ENCODE peak calls at places on chromosomes 16 and 17, in six cellular contexts. One of them, this sample, is unnamed.

GRCh38 chr16:8204769-8205168 is 385.5 kb downstream of the TMEM114 start:
- DNase-seq in IMR-90: no peak
- DNase-seq in mesendoderm: no peak
- DNase-seq in trophoblast cell: no peak
- DNase-seq in neuronal stem cell: no peak
- DNase-seq in H1: no peak
- DNase-seq in this sample: no peak

GRCh38 chr16:48537909-48538745 is 71.9 kb downstream of the N4BP1 start:
- DNase-seq in mesendoderm: no peak
- DNase-seq in neuronal stem cell: no peak
- DNase-seq in IMR-90: no peak
- DNase-seq in H1: no peak
- DNase-seq in trophoblast cell: no peak
- DNase-seq in this sample: no peak

GRCh38 chr17:47179141-47179540 is 10.0 kb downstream of the CDC27 start:
- DNase-seq in mesendoderm: no peak
- DNase-seq in trophoblast cell: no peak
- DNase-seq in H1: no peak
- DNase-seq in neuronal stem cell: no peak
- DNase-seq in IMR-90: no peak
- DNase-seq in this sample: no peak

GRCh38 chr17:44010966-44011647 is 3.7 kb downstream of the TMEM101 start:
- DNase-seq in mesendoderm: no peak
- DNase-seq in IMR-90: peak
- DNase-seq in trophoblast cell: no peak
- DNase-seq in H1: no peak
- DNase-seq in neuronal stem cell: no peak
- DNase-seq in this sample: peak

GRCh38 chr16:66382966-66383299 is 16.4 kb downstream of the CDH5 start:
- DNase-seq in IMR-90: peak
- DNase-seq in neuronal stem cell: no peak
- DNase-seq in H1: no peak
- DNase-seq in mesendoderm: peak
- DNase-seq in trophoblast cell: peak
- DNase-seq in this sample: peak

GRCh38 chr16:89993971-89994370 is 25.3 kb downstream of the DBNDD1 start:
- DNase-seq in mesendoderm: no peak
- DNase-seq in neuronal stem cell: no peak
- DNase-seq in IMR-90: no peak
- DNase-seq in trophoblast cell: no peak
- DNase-seq in H1: no peak
- DNase-seq in this sample: no peak

GRCh38 chr16:19411298-19411697 is 6.4 kb upstream of the TMC5 start:
- DNase-seq in neuronal stem cell: no peak
- DNase-seq in IMR-90: no peak
- DNase-seq in H1: no peak
- DNase-seq in mesendoderm: no peak
- DNase-seq in trophoblast cell: no peak
- DNase-seq in this sample: no peak

GRCh38 chr17:73532441-73532901 is 111.8 kb downstream of the SDK2 start:
- DNase-seq in H1: no peak
- DNase-seq in neuronal stem cell: no peak
- DNase-seq in IMR-90: no peak
- DNase-seq in mesendoderm: peak
- DNase-seq in trophoblast cell: no peak
- DNase-seq in this sample: no peak

GRCh38 chr16:86635181-86635580 is 56.8 kb downstream of the FOXL1 start:
- DNase-seq in IMR-90: no peak
- DNase-seq in H1: no peak
- DNase-seq in trophoblast cell: no peak
- DNase-seq in mesendoderm: no peak
- DNase-seq in neuronal stem cell: no peak
- DNase-seq in this sample: no peak

GRCh38 chr17:56690441-56691291 is 97.2 kb downstream of the NOG start:
- DNase-seq in H1: no peak
- DNase-seq in trophoblast cell: peak
- DNase-seq in IMR-90: no peak
- DNase-seq in neuronal stem cell: no peak
- DNase-seq in mesendoderm: no peak
- DNase-seq in this sample: no peak

GRCh38 chr16:30482366-30482765 is 9.8 kb downstream of the ITGAL start:
- DNase-seq in trophoblast cell: no peak
- DNase-seq in neuronal stem cell: no peak
- DNase-seq in mesendoderm: no peak
- DNase-seq in H1: no peak
- DNase-seq in IMR-90: no peak
- DNase-seq in this sample: no peak

GRCh38 chr17:48840441-48840840 is 9.6 kb downstream of the CALCOCO2 start:
- DNase-seq in IMR-90: no peak
- DNase-seq in neuronal stem cell: no peak
- DNase-seq in mesendoderm: no peak
- DNase-seq in H1: no peak
- DNase-seq in trophoblast cell: no peak
- DNase-seq in this sample: no peak

GRCh38 chr17:43882761-43883415 is 24.4 kb downstream of the MPP2 start:
- DNase-seq in trophoblast cell: no peak
- DNase-seq in neuronal stem cell: no peak
- DNase-seq in H1: no peak
- DNase-seq in IMR-90: no peak
- DNase-seq in mesendoderm: no peak
- DNase-seq in this sample: no peak

GRCh38 chr17:14744716-14745115 is 443.8 kb downstream of the HS3ST3B1 start:
- DNase-seq in neuronal stem cell: no peak
- DNase-seq in mesendoderm: no peak
- DNase-seq in H1: no peak
- DNase-seq in IMR-90: peak
- DNase-seq in trophoblast cell: no peak
- DNase-seq in this sample: no peak

GRCh38 chr16:65548470-65548869 is 426.6 kb upstream of the CDH11 start:
- DNase-seq in trophoblast cell: no peak
- DNase-seq in H1: no peak
- DNase-seq in neuronal stem cell: no peak
- DNase-seq in IMR-90: peak
- DNase-seq in mesendoderm: peak
- DNase-seq in this sample: no peak

GRCh38 chr16:88649924-88650748 is 717 bp downstream of the CYBA start:
- DNase-seq in mesendoderm: peak
- DNase-seq in trophoblast cell: no peak
- DNase-seq in H1: no peak
- DNase-seq in neuronal stem cell: no peak
- DNase-seq in IMR-90: peak
- DNase-seq in this sample: peak

GRCh38 chr17:54282886-54283285 is 460.2 kb downstream of the KIF2B start:
- DNase-seq in neuronal stem cell: no peak
- DNase-seq in mesendoderm: no peak
- DNase-seq in IMR-90: no peak
- DNase-seq in H1: no peak
- DNase-seq in trophoblast cell: no peak
- DNase-seq in this sample: no peak

GRCh38 chr17:72422505-72423285 is 301.9 kb downstream of the SOX9 start:
- DNase-seq in mesendoderm: peak
- DNase-seq in IMR-90: peak
- DNase-seq in neuronal stem cell: no peak
- DNase-seq in trophoblast cell: peak
- DNase-seq in H1: no peak
- DNase-seq in this sample: peak

GRCh38 chr16:53714080-53715050 is 10.4 kb downstream of the FTO start:
- DNase-seq in IMR-90: no peak
- DNase-seq in H1: no peak
- DNase-seq in mesendoderm: peak
- DNase-seq in trophoblast cell: no peak
- DNase-seq in neuronal stem cell: no peak
- DNase-seq in this sample: no peak

GRCh38 chr17:78613423-78613822 is 36.2 kb upstream of the DNAH17 start:
- DNase-seq in mesendoderm: no peak
- DNase-seq in trophoblast cell: peak
- DNase-seq in H1: no peak
- DNase-seq in IMR-90: no peak
- DNase-seq in neuronal stem cell: no peak
- DNase-seq in this sample: peak

GRCh38 chr17:78939615-78940014 is 14.4 kb upstream of the TIMP2 start:
- DNase-seq in mesendoderm: no peak
- DNase-seq in IMR-90: peak
- DNase-seq in H1: no peak
- DNase-seq in neuronal stem cell: no peak
- DNase-seq in trophoblast cell: no peak
- DNase-seq in this sample: no peak

GRCh38 chr17:49393491-49394255 is 21.0 kb downstream of the PHB1 start:
- DNase-seq in IMR-90: no peak
- DNase-seq in mesendoderm: no peak
- DNase-seq in H1: no peak
- DNase-seq in neuronal stem cell: no peak
- DNase-seq in trophoblast cell: no peak
- DNase-seq in this sample: no peak

GRCh38 chr16:82183004-82183397 is 13.0 kb upstream of the MPHOSPH6 start:
- DNase-seq in neuronal stem cell: no peak
- DNase-seq in mesendoderm: no peak
- DNase-seq in trophoblast cell: no peak
- DNase-seq in IMR-90: no peak
- DNase-seq in H1: no peak
- DNase-seq in this sample: no peak

GRCh38 chr17:63973930-63974593 is 1.3 kb upstream of the SCN4A start:
- DNase-seq in H1: no peak
- DNase-seq in IMR-90: peak
- DNase-seq in neuronal stem cell: no peak
- DNase-seq in mesendoderm: no peak
- DNase-seq in trophoblast cell: no peak
- DNase-seq in this sample: no peak

GRCh38 chr17:45050680-45051059 is 762 bp downstream of the DCAKD start:
- DNase-seq in neuronal stem cell: no peak
- DNase-seq in H1: no peak
- DNase-seq in IMR-90: peak
- DNase-seq in mesendoderm: no peak
- DNase-seq in trophoblast cell: no peak
- DNase-seq in this sample: peak

GRCh38 chr16:85891033-85891775 is 7.8 kb upstream of the IRF8 start:
- DNase-seq in neuronal stem cell: no peak
- DNase-seq in mesendoderm: peak
- DNase-seq in IMR-90: peak
- DNase-seq in trophoblast cell: peak
- DNase-seq in H1: no peak
- DNase-seq in this sample: no peak

GRCh38 chr16:56589141-56590039 is at the start of gene MT3:
- DNase-seq in trophoblast cell: no peak
- DNase-seq in neuronal stem cell: no peak
- DNase-seq in mesendoderm: peak
- DNase-seq in IMR-90: no peak
- DNase-seq in H1: no peak
- DNase-seq in this sample: no peak

GRCh38 chr16:2467301-2468141 is 3.6 kb upstream of the NTN3 start:
- DNase-seq in H1: no peak
- DNase-seq in mesendoderm: peak
- DNase-seq in trophoblast cell: no peak
- DNase-seq in neuronal stem cell: no peak
- DNase-seq in IMR-90: peak
- DNase-seq in this sample: peak

GRCh38 chr17:74528491-74529199 is 2.6 kb downstream of the CD300LB start:
- DNase-seq in H1: no peak
- DNase-seq in trophoblast cell: peak
- DNase-seq in IMR-90: no peak
- DNase-seq in neuronal stem cell: no peak
- DNase-seq in mesendoderm: no peak
- DNase-seq in this sample: no peak

GRCh38 chr17:35432176-35433074 is at the start of gene SLFN12:
- DNase-seq in IMR-90: peak
- DNase-seq in neuronal stem cell: peak
- DNase-seq in trophoblast cell: peak
- DNase-seq in H1: peak
- DNase-seq in mesendoderm: peak
- DNase-seq in this sample: peak
- H2AK5ac ChIP-seq in IMR-90: peak
- H2AK5ac ChIP-seq in neuronal stem cell: peak
- H2AK5ac ChIP-seq in trophoblast cell: no peak
- H2AK5ac ChIP-seq in H1: peak
- H2AK5ac ChIP-seq in mesendoderm: no peak
- H2AK5ac ChIP-seq in this sample: peak

GRCh38 chr17:42289863-42290165 is 1.5 kb downstream of the STAT5A start:
- DNase-seq in trophoblast cell: no peak
- DNase-seq in IMR-90: no peak
- DNase-seq in neuronal stem cell: no peak
- DNase-seq in H1: no peak
- DNase-seq in mesendoderm: no peak
- DNase-seq in this sample: no peak
- H3K4me2 ChIP-seq in trophoblast cell: no peak
- H3K4me2 ChIP-seq in IMR-90: no peak
- H3K4me2 ChIP-seq in neuronal stem cell: no peak
- H3K4me2 ChIP-seq in H1: no peak
- H3K4me2 ChIP-seq in mesendoderm: no peak
- H3K4me2 ChIP-seq in this sample: no peak

DNA sequence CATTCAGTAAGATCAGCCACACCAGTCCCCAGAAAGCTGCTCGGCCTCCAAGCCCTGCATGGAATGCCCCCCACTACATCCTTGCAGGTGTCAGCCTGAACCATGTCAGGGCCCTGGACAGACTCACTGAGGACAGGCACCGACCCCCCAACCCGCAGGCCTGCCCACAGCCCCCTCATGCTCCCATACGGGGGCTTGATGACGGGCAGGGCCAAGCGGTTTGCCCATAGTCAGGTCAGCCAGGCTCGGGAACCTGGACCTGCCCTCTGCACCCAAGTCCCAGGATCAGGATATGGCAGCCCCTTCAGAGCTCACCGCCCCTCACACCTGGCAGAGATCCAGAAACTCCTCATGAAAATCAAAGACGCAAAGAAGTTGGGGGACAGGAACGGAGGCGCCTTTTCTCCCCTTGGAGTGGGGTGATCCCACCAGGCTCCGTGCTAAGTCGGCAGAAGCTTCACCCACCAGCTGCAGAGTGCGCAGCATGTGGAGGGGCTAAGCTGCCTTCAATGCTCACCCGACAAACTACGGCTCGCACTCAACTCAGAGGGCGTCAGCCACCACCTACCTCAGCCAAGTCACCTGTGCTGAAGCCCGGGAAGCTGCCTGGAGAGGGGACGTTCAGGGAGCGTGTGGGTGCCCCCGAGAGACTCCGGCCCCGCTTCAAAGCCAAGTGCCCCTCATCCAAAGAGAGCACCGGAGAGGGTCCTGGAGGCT is 26.5 kb downstream of the GNPTG start:
- DNase-seq in trophoblast cell: no peak
- DNase-seq in neuronal stem cell: no peak
- DNase-seq in H1: no peak
- DNase-seq in mesendoderm: no peak
- DNase-seq in IMR-90: no peak
- DNase-seq in this sample: no peak
- H3K4me3 ChIP-seq in trophoblast cell: peak
- H3K4me3 ChIP-seq in neuronal stem cell: peak
- H3K4me3 ChIP-seq in H1: peak
- H3K4me3 ChIP-seq in mesendoderm: peak
- H3K4me3 ChIP-seq in IMR-90: peak
- H3K4me3 ChIP-seq in this sample: peak

DNA sequence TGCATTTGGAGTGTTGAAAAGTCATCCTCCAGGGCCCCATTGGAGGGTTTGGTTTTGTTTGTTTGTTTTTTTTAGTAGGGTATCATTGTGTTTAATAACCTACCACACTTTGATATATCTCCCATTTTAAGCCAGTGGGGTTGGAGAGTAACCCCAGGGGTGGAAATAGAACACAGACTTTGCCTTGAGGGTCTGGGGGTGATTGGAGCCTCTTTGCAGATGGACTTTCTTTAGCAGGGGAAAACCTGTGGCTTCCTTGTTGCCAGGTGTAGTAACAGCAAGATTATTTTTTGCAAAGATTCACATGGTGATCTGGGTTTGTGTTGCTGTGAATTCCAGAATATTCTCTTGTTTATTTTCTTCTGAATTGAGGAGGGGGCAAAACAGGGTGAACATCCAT is 1.5 kb downstream of the ABCC1 start:
- DNase-seq in IMR-90: no peak
- DNase-seq in trophoblast cell: no peak
- DNase-seq in H1: no peak
- DNase-seq in mesendoderm: no peak
- DNase-seq in neuronal stem cell: no peak
- DNase-seq in this sample: no peak
- H2AK5ac ChIP-seq in IMR-90: peak
- H2AK5ac ChIP-seq in trophoblast cell: no peak
- H2AK5ac ChIP-seq in H1: no peak
- H2AK5ac ChIP-seq in mesendoderm: no peak
- H2AK5ac ChIP-seq in neuronal stem cell: no peak
- H2AK5ac ChIP-seq in this sample: no peak

This sample was measured in mesenchymal stem cell.